ENCODE peak calls at places on chromosomes 3 and 15, in five cellular contexts. K is small intestine, E is endothelial cell of umbilical vein, I is NT2/D1, V is fibroblast of pulmonary artery. F is an unnamed sample.

GRCh38 chr15:48603922-48604321 is 41.6 kb downstream of the FBN1 start:
- DNase-seq in K (no peak), E (peak), I (no peak), V (peak), F (no peak)

GRCh38 chr3:55059027-55059629 is 131.3 kb upstream of the LRTM1 start:
- DNase-seq in K (no peak), E (no peak), I (no peak), V (peak), F (peak)

GRCh38 chr3:58041826-58042324 is 33.7 kb downstream of the FLNB start:
- DNase-seq in K (no peak), E (peak), I (peak), V (peak), F (no peak)

GRCh38 chr3:129259612-129260477 is 10.4 kb downstream of the COPG1 start:
- DNase-seq in K (peak), E (no peak), I (no peak), V (no peak), F (no peak)

GRCh38 chr3:11201246-11202024 is 47.1 kb downstream of the HRH1 start:
- DNase-seq in K (peak), E (peak), I (no peak), V (peak), F (no peak)

GRCh38 chr15:78790027-78790426 is 21.2 kb downstream of the ADAMTS7 start:
- DNase-seq in K (no peak), E (no peak), I (no peak), V (no peak), F (no peak)

GRCh38 chr3:48065035-48065434 is 48.8 kb upstream of the MAP4 start:
- DNase-seq in K (no peak), E (no peak), I (no peak), V (no peak), F (no peak)

GRCh38 chr15:77342767-77343166 is 77.1 kb downstream of the PEAK1 start:
- DNase-seq in K (no peak), E (no peak), I (no peak), V (no peak), F (no peak)

GRCh38 chr3:244041-244440 is 47.5 kb downstream of the CHL1 start:
- DNase-seq in K (no peak), E (no peak), I (no peak), V (no peak), F (no peak)

GRCh38 chr3:94159062-94159726 is 96.3 kb downstream of the NSUN3 start:
- DNase-seq in K (peak), E (no peak), I (no peak), V (peak), F (no peak)

GRCh38 chr3:14453841-14454630 is 51.6 kb downstream of the SLC6A6 start:
- DNase-seq in K (no peak), E (no peak), I (no peak), V (no peak), F (no peak)

GRCh38 chr3:193732391-193732790 is 139.4 kb downstream of the OPA1 start:
- DNase-seq in K (peak), E (no peak), I (no peak), V (peak), F (peak)

GRCh38 chr3:43748179-43748578 is 57.4 kb downstream of the ABHD5 start:
- DNase-seq in K (no peak), E (peak), I (no peak), V (peak), F (no peak)

GRCh38 chr15:40845511-40846284 is 1.9 kb downstream of the SPINT1 start:
- DNase-seq in K (peak), E (no peak), I (peak), V (no peak), F (no peak)

GRCh38 chr3:186099178-186099577 is 9.7 kb downstream of the ETV5 start:
- DNase-seq in K (no peak), E (peak), I (no peak), V (peak), F (no peak)

GRCh38 chr15:69749797-69750196 is 297.2 kb downstream of the RPLP1 start:
- DNase-seq in K (peak), E (peak), I (no peak), V (peak), F (no peak)

GRCh38 chr15:34435658-34436057 is 1.9 kb downstream of the GOLGA8A start:
- DNase-seq in K (no peak), E (no peak), I (no peak), V (no peak), F (no peak)
- H3K4me3 ChIP-seq in K (no peak), E (no peak), I (no peak), V (no peak), F (no peak)

GRCh38 chr15:101188517-101189340 is 63.1 kb downstream of the CHSY1 start:
- DNase-seq in K (no peak), E (peak), I (no peak), V (peak), F (no peak)
- H3K4me3 ChIP-seq in K (no peak), E (no peak), I (no peak), V (peak), F (peak)

DNA sequence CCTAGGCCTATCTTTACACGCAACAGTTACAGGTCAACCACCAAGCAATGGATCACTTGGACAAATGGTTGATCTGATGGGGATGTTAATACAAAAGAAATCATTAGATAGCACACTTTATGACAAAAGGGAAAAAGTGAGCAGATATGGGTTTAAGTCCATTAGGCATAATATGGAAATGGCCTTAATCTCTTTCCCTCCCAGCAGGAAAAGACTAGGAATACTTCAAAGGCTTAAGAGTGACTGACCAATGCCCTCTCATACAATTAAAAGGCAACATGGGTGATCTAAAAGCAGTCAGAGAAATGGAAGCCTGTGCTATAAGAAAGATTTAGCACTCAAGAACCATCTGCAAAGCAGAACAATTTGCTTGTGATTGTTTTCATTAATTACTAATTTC is 3.3 kb downstream of the PRTG start:
- DNase-seq in K (no peak), E (no peak), I (no peak), V (no peak), F (no peak)
- H3K4me3 ChIP-seq in K (no peak), E (no peak), I (no peak), V (no peak), F (no peak)

DNA sequence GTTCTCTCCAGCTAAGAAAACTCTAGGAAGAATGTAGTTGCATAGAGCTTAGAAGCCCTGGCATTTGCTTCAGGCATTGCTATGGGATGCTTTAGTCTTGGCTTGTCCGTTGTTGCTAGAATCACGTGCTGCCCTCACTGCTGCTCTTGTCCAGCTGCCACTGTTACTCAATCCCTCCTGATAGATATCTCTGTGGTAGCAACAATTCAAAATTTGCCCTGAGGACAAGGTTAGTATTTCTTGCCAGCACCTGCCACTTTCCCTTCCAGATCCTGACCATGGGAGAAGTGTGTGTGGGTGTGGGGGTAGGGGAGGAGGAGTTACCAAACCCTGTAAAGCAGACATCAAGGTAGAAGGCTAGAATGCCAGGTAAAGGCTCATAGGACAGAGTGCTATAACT is 113.8 kb downstream of the PPM1L start:
- DNase-seq in K (no peak), E (no peak), I (no peak), V (peak), F (no peak)
- H3K4me3 ChIP-seq in K (no peak), E (no peak), I (no peak), V (no peak), F (no peak)